ENCODE peak calls at places on chromosomes 16 and 17, in ten cellular contexts. One of them, this sample, is unnamed.

GRCh38 chr17:14904406-14904805 is 360.7 kb downstream of the PMP22 start:
- DNase-seq in CD8-positive, alpha-beta memory T cell: no peak
- DNase-seq in CD4-positive, alpha-beta memory T cell: no peak
- DNase-seq in BE2C: no peak
- DNase-seq in adrenal gland: no peak
- DNase-seq in lung: no peak
- DNase-seq in OCI-LY7: no peak
- DNase-seq in astrocyte: no peak
- DNase-seq in heart left ventricle: no peak
- DNase-seq in IMR-90: peak; percentile 54
- DNase-seq in this sample: no peak

GRCh38 chr17:81576621-81577277 is 24.6 kb upstream of the FAAP100 start:
- DNase-seq in adrenal gland: no peak
- DNase-seq in CD8-positive, alpha-beta memory T cell: no peak
- DNase-seq in CD4-positive, alpha-beta memory T cell: no peak
- DNase-seq in BE2C: no peak
- DNase-seq in lung: no peak
- DNase-seq in heart left ventricle: no peak
- DNase-seq in astrocyte: peak; percentile 91
- DNase-seq in OCI-LY7: no peak
- DNase-seq in IMR-90: peak; percentile 88
- DNase-seq in this sample: no peak

GRCh38 chr17:39069114-39069756 is 82.2 kb downstream of the PLXDC1 start:
- DNase-seq in BE2C: peak; percentile 47
- DNase-seq in IMR-90: peak; percentile 54
- DNase-seq in CD4-positive, alpha-beta memory T cell: peak; percentile 55
- DNase-seq in heart left ventricle: no peak
- DNase-seq in CD8-positive, alpha-beta memory T cell: peak; percentile 56
- DNase-seq in adrenal gland: no peak
- DNase-seq in astrocyte: peak; percentile 25
- DNase-seq in OCI-LY7: peak; percentile 76
- DNase-seq in lung: no peak
- DNase-seq in this sample: no peak

GRCh38 chr17:4940625-4941021 is 555 bp downstream of the RNF167 start:
- DNase-seq in CD8-positive, alpha-beta memory T cell: peak; percentile 49
- DNase-seq in lung: no peak
- DNase-seq in astrocyte: no peak
- DNase-seq in BE2C: no peak
- DNase-seq in adrenal gland: no peak
- DNase-seq in heart left ventricle: no peak
- DNase-seq in OCI-LY7: peak; percentile 64
- DNase-seq in CD4-positive, alpha-beta memory T cell: peak; percentile 28
- DNase-seq in IMR-90: no peak
- DNase-seq in this sample: peak; percentile 72

GRCh38 chr16:83244057-83244456 is 563.7 kb upstream of the HSBP1 start:
- DNase-seq in OCI-LY7: no peak
- DNase-seq in CD8-positive, alpha-beta memory T cell: no peak
- DNase-seq in IMR-90: no peak
- DNase-seq in CD4-positive, alpha-beta memory T cell: no peak
- DNase-seq in lung: no peak
- DNase-seq in astrocyte: no peak
- DNase-seq in heart left ventricle: no peak
- DNase-seq in BE2C: no peak
- DNase-seq in adrenal gland: no peak
- DNase-seq in this sample: no peak

GRCh38 chr17:1787301-1787902 is 25.5 kb downstream of the SERPINF1 start:
- DNase-seq in OCI-LY7: no peak
- DNase-seq in CD8-positive, alpha-beta memory T cell: no peak
- DNase-seq in adrenal gland: peak; percentile 85
- DNase-seq in BE2C: peak; percentile 71
- DNase-seq in astrocyte: peak; percentile 92
- DNase-seq in heart left ventricle: peak; percentile 57
- DNase-seq in CD4-positive, alpha-beta memory T cell: no peak
- DNase-seq in IMR-90: peak; percentile 96
- DNase-seq in lung: no peak
- DNase-seq in this sample: peak; percentile 78

GRCh38 chr17:17913695-17914332 is 58.4 kb downstream of the TOM1L2 start:
- DNase-seq in IMR-90: peak; percentile 90
- DNase-seq in astrocyte: peak; percentile 84
- DNase-seq in OCI-LY7: peak; percentile 21
- DNase-seq in lung: peak; percentile 72
- DNase-seq in BE2C: peak; percentile 83
- DNase-seq in heart left ventricle: peak; percentile 66
- DNase-seq in adrenal gland: peak; percentile 82
- DNase-seq in CD4-positive, alpha-beta memory T cell: no peak
- DNase-seq in CD8-positive, alpha-beta memory T cell: no peak
- DNase-seq in this sample: peak; percentile 88

GRCh38 chr16:72963921-72964320 is 84.0 kb downstream of the ZFHX3 start:
- DNase-seq in lung: no peak
- DNase-seq in BE2C: no peak
- DNase-seq in OCI-LY7: no peak
- DNase-seq in IMR-90: peak; percentile 78
- DNase-seq in CD8-positive, alpha-beta memory T cell: no peak
- DNase-seq in adrenal gland: no peak
- DNase-seq in CD4-positive, alpha-beta memory T cell: no peak
- DNase-seq in heart left ventricle: no peak
- DNase-seq in astrocyte: peak; percentile 59
- DNase-seq in this sample: no peak

GRCh38 chr16:68070811-68071546 is 14.2 kb upstream of the NFATC3 start:
- DNase-seq in BE2C: no peak
- DNase-seq in astrocyte: no peak
- DNase-seq in heart left ventricle: no peak
- DNase-seq in adrenal gland: no peak
- DNase-seq in OCI-LY7: peak; percentile 85
- DNase-seq in lung: no peak
- DNase-seq in CD8-positive, alpha-beta memory T cell: no peak
- DNase-seq in IMR-90: no peak
- DNase-seq in CD4-positive, alpha-beta memory T cell: no peak
- DNase-seq in this sample: no peak

GRCh38 chr17:2393184-2393953 is 7.5 kb downstream of the MNT start:
- DNase-seq in BE2C: peak; percentile 87
- DNase-seq in CD4-positive, alpha-beta memory T cell: peak; percentile 95
- DNase-seq in astrocyte: peak; percentile 54
- DNase-seq in IMR-90: peak; percentile 78
- DNase-seq in lung: peak; percentile 87
- DNase-seq in OCI-LY7: peak; percentile 94
- DNase-seq in CD8-positive, alpha-beta memory T cell: peak; percentile 91
- DNase-seq in heart left ventricle: peak; percentile 93
- DNase-seq in adrenal gland: peak; percentile 94
- DNase-seq in this sample: peak; percentile 95

GRCh38 chr16:48526058-48526957 is 83.7 kb downstream of the N4BP1 start:
- DNase-seq in CD4-positive, alpha-beta memory T cell: no peak
- DNase-seq in astrocyte: no peak
- DNase-seq in CD8-positive, alpha-beta memory T cell: no peak
- DNase-seq in BE2C: no peak
- DNase-seq in OCI-LY7: peak; percentile 58
- DNase-seq in IMR-90: no peak
- DNase-seq in heart left ventricle: no peak
- DNase-seq in lung: no peak
- DNase-seq in adrenal gland: no peak
- DNase-seq in this sample: peak; percentile 62

GRCh38 chr17:5584971-5585794 is 874 bp upstream of the NLRP1 start:
- DNase-seq in astrocyte: peak; percentile 90
- DNase-seq in BE2C: no peak
- DNase-seq in lung: no peak
- DNase-seq in CD4-positive, alpha-beta memory T cell: no peak
- DNase-seq in heart left ventricle: no peak
- DNase-seq in adrenal gland: no peak
- DNase-seq in OCI-LY7: no peak
- DNase-seq in IMR-90: peak; percentile 89
- DNase-seq in CD8-positive, alpha-beta memory T cell: no peak
- DNase-seq in this sample: no peak

GRCh38 chr16:9007177-9007794 is 43.6 kb upstream of the USP7 start:
- DNase-seq in astrocyte: no peak
- DNase-seq in lung: no peak
- DNase-seq in CD8-positive, alpha-beta memory T cell: no peak
- DNase-seq in OCI-LY7: no peak
- DNase-seq in heart left ventricle: no peak
- DNase-seq in CD4-positive, alpha-beta memory T cell: no peak
- DNase-seq in adrenal gland: no peak
- DNase-seq in IMR-90: peak; percentile 84
- DNase-seq in BE2C: peak; percentile 26
- DNase-seq in this sample: no peak

GRCh38 chr17:33038740-33039139 is 47.1 kb downstream of the SPACA3 start:
- DNase-seq in lung: no peak
- DNase-seq in BE2C: peak; percentile 48
- DNase-seq in OCI-LY7: peak; percentile 3
- DNase-seq in astrocyte: peak; percentile 59
- DNase-seq in CD8-positive, alpha-beta memory T cell: no peak
- DNase-seq in IMR-90: peak; percentile 15
- DNase-seq in CD4-positive, alpha-beta memory T cell: no peak
- DNase-seq in heart left ventricle: peak; percentile 28
- DNase-seq in adrenal gland: peak; percentile 30
- DNase-seq in this sample: no peak

GRCh38 chr16:27228621-27229501 is 25.5 kb downstream of the KDM8 start:
- DNase-seq in BE2C: peak; percentile 77
- DNase-seq in IMR-90: no peak
- DNase-seq in CD4-positive, alpha-beta memory T cell: no peak
- DNase-seq in CD8-positive, alpha-beta memory T cell: no peak
- DNase-seq in OCI-LY7: peak; percentile 27
- DNase-seq in heart left ventricle: peak; percentile 71
- DNase-seq in lung: no peak
- DNase-seq in adrenal gland: no peak
- DNase-seq in astrocyte: no peak
- DNase-seq in this sample: no peak

GRCh38 chr17:39782481-39782880 is 44.7 kb downstream of the GRB7 start:
- DNase-seq in astrocyte: peak; percentile 56
- DNase-seq in heart left ventricle: no peak
- DNase-seq in CD4-positive, alpha-beta memory T cell: no peak
- DNase-seq in OCI-LY7: no peak
- DNase-seq in CD8-positive, alpha-beta memory T cell: no peak
- DNase-seq in BE2C: no peak
- DNase-seq in lung: peak; percentile 43
- DNase-seq in IMR-90: peak; percentile 8
- DNase-seq in adrenal gland: no peak
- DNase-seq in this sample: no peak

GRCh38 chr17:64975318-64976087 is 56.2 kb upstream of the LRRC37A3 start:
- DNase-seq in lung: peak; percentile 96
- DNase-seq in BE2C: peak; percentile 99
- DNase-seq in OCI-LY7: peak; percentile 97
- DNase-seq in astrocyte: peak; percentile 77
- DNase-seq in heart left ventricle: peak; percentile 94
- DNase-seq in CD4-positive, alpha-beta memory T cell: peak; percentile 98
- DNase-seq in IMR-90: peak; percentile 87
- DNase-seq in adrenal gland: peak; percentile 98
- DNase-seq in CD8-positive, alpha-beta memory T cell: peak; percentile 98
- DNase-seq in this sample: peak; percentile 97
- H3K4me1 ChIP-seq in lung: no peaks in the 10 kb centered on the region
- H3K4me1 ChIP-seq in BE2C: no peaks in the 10 kb centered on the region
- H3K4me1 ChIP-seq in OCI-LY7: peaks cover 87% of the 10 kb centered on the region
- H3K4me1 ChIP-seq in astrocyte: peaks cover 6% of the 10 kb centered on the region
- H3K4me1 ChIP-seq in heart left ventricle: no peaks in the 10 kb centered on the region
- H3K4me1 ChIP-seq in CD4-positive, alpha-beta memory T cell: peaks cover 38% of the 10 kb centered on the region
- H3K4me1 ChIP-seq in IMR-90: peaks cover 5% of the 10 kb centered on the region
- H3K4me1 ChIP-seq in adrenal gland: peaks cover 19% of the 10 kb centered on the region
- H3K4me1 ChIP-seq in CD8-positive, alpha-beta memory T cell: peaks cover 23% of the 10 kb centered on the region
- H3K4me1 ChIP-seq in this sample: peaks cover 10% of the 10 kb centered on the region

DNA sequence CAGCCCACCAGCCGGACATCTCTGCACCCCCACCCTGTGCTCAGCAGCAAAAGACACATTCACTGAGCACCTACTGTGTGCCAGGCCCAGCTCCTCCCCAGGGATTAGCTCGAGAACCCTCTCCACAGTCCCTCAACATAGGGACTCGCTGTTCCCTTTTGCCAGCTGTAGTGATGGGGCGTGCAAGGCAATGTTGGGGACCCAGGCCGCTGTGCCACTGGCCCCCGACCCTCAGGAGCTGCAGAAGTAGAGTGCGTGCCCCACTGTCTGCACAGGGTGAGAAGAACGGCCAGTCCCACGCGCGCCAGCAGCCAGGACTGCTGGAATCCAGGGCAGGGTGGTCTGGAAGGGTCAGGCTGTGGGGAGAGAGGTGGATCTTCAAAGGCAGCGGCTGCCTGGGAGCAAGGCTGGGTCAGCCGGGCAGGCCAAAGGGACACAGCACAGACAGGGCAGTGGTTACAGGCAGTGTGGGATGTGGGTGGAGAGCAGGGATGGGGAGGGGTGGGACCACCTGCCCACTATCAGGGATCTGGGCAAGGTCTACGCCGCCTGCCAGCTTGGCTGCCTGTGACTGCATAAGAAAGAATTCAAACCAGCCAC is 86.9 kb upstream of the GSE1 start:
- DNase-seq in OCI-LY7: no peak
- DNase-seq in astrocyte: peak; percentile 19
- DNase-seq in IMR-90: no peak
- DNase-seq in adrenal gland: no peak
- DNase-seq in CD4-positive, alpha-beta memory T cell: no peak
- DNase-seq in heart left ventricle: no peak
- DNase-seq in BE2C: peak; percentile 17
- DNase-seq in lung: no peak
- DNase-seq in CD8-positive, alpha-beta memory T cell: no peak
- DNase-seq in this sample: no peak
- H3K4me1 ChIP-seq in OCI-LY7: peaks cover 21% of the 10 kb centered on the region
- H3K4me1 ChIP-seq in astrocyte: peaks cover 18% of the 10 kb centered on the region
- H3K4me1 ChIP-seq in IMR-90: peaks cover 24% of the 10 kb centered on the region
- H3K4me1 ChIP-seq in adrenal gland: peaks cover 12% of the 10 kb centered on the region
- H3K4me1 ChIP-seq in CD4-positive, alpha-beta memory T cell: no peaks in the 10 kb centered on the region
- H3K4me1 ChIP-seq in heart left ventricle: peaks cover 10% of the 10 kb centered on the region
- H3K4me1 ChIP-seq in BE2C: peaks cover 61% of the 10 kb centered on the region
- H3K4me1 ChIP-seq in lung: no peaks in the 10 kb centered on the region
- H3K4me1 ChIP-seq in CD8-positive, alpha-beta memory T cell: no peaks in the 10 kb centered on the region
- H3K4me1 ChIP-seq in this sample: peaks cover 11% of the 10 kb centered on the region

GRCh38 chr16:60788631-60789030 is 1247.6 kb downstream of the CDH8 start:
- DNase-seq in BE2C: no peak
- DNase-seq in CD4-positive, alpha-beta memory T cell: no peak
- DNase-seq in CD8-positive, alpha-beta memory T cell: no peak
- DNase-seq in OCI-LY7: no peak
- DNase-seq in IMR-90: no peak
- DNase-seq in lung: no peak
- DNase-seq in adrenal gland: no peak
- DNase-seq in astrocyte: peak; percentile 33
- DNase-seq in heart left ventricle: no peak
- DNase-seq in this sample: no peak

GRCh38 chr16:60792437-60792836 is 1243.8 kb downstream of the CDH8 start:
- DNase-seq in lung: no peak
- DNase-seq in BE2C: no peak
- DNase-seq in OCI-LY7: no peak
- DNase-seq in adrenal gland: no peak
- DNase-seq in heart left ventricle: no peak
- DNase-seq in CD4-positive, alpha-beta memory T cell: no peak
- DNase-seq in astrocyte: no peak
- DNase-seq in CD8-positive, alpha-beta memory T cell: no peak
- DNase-seq in IMR-90: no peak
- DNase-seq in this sample: no peak
- H3K4me1 ChIP-seq in lung: peaks cover 4% of the 10 kb centered on the region
- H3K4me1 ChIP-seq in BE2C: no peaks in the 10 kb centered on the region
- H3K4me1 ChIP-seq in OCI-LY7: no peaks in the 10 kb centered on the region
- H3K4me1 ChIP-seq in adrenal gland: no peaks in the 10 kb centered on the region
- H3K4me1 ChIP-seq in heart left ventricle: no peaks in the 10 kb centered on the region
- H3K4me1 ChIP-seq in CD4-positive, alpha-beta memory T cell: no peaks in the 10 kb centered on the region
- H3K4me1 ChIP-seq in astrocyte: no peaks in the 10 kb centered on the region
- H3K4me1 ChIP-seq in CD8-positive, alpha-beta memory T cell: no peaks in the 10 kb centered on the region
- H3K4me1 ChIP-seq in IMR-90: no peaks in the 10 kb centered on the region
- H3K4me1 ChIP-seq in this sample: no peaks in the 10 kb centered on the region

DNA sequence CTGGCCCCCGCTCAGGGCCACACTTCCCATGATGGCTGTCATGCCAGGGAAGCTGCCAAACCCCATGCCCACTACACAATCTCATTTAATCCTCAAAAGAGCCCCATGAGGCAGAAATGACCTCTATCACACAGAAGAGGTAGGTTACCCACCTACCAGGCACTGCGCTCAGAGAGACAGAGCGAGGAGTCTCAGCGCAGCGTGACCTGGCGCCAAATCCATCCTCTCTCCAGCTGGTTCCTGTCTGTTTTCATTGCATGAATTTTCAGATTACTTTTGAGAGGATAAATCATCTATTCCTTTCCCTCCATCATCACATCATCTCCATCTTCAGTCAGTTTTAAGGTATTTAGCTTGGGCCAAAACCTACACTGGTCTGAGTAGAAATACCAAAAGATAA is 101.5 kb upstream of the DNAH17 start:
- DNase-seq in CD8-positive, alpha-beta memory T cell: no peak
- DNase-seq in CD4-positive, alpha-beta memory T cell: no peak
- DNase-seq in BE2C: no peak
- DNase-seq in lung: no peak
- DNase-seq in adrenal gland: no peak
- DNase-seq in heart left ventricle: no peak
- DNase-seq in OCI-LY7: no peak
- DNase-seq in astrocyte: no peak
- DNase-seq in IMR-90: no peak
- DNase-seq in this sample: no peak
- H3K4me1 ChIP-seq in CD8-positive, alpha-beta memory T cell: no peaks in the 10 kb centered on the region
- H3K4me1 ChIP-seq in CD4-positive, alpha-beta memory T cell: no peaks in the 10 kb centered on the region
- H3K4me1 ChIP-seq in BE2C: no peaks in the 10 kb centered on the region
- H3K4me1 ChIP-seq in lung: no peaks in the 10 kb centered on the region
- H3K4me1 ChIP-seq in adrenal gland: peaks cover 28% of the 10 kb centered on the region
- H3K4me1 ChIP-seq in heart left ventricle: no peaks in the 10 kb centered on the region
- H3K4me1 ChIP-seq in OCI-LY7: no peaks in the 10 kb centered on the region
- H3K4me1 ChIP-seq in astrocyte: peaks cover 20% of the 10 kb centered on the region
- H3K4me1 ChIP-seq in IMR-90: peaks cover 8% of the 10 kb centered on the region
- H3K4me1 ChIP-seq in this sample: no peaks in the 10 kb centered on the region

This sample was measured in mucosa of descending colon.